ENCODE peak calls at places on chromosome 7, in four cellular contexts. F is Right ventricle myocardium superior; Q is activated naive CD4-positive, alpha-beta T cell treated with Interleukin-2 at 50 U/mL for 16 hours; Z is HEK293T. M is an unnamed sample.

GRCh38 chr7:106063692-106064091 is 48.4 kb downstream of the SYPL1 start:
- DNase-seq in Q (no peak), Z (no peak), F (no peak), M (no peak)

GRCh38 chr7:66689081-66689480 is 51.5 kb upstream of the RABGEF1 start:
- DNase-seq in Z (no peak), F (no peak), Q (no peak), M (no peak)

GRCh38 chr7:151367304-151367703 is 25.7 kb downstream of the NUB1 start:
- DNase-seq in F (no peak), Q (no peak), Z (no peak), M (no peak)

GRCh38 chr7:40701836-40702551 is 567.2 kb downstream of the SUGCT start:
- DNase-seq in Z (no peak), Q (no peak), F (no peak), M (no peak)

GRCh38 chr7:54643064-54643463 is 100.9 kb downstream of the VSTM2A start:
- DNase-seq in Q (no peak), F (no peak), Z (no peak), M (no peak)

GRCh38 chr7:29044529-29044928 is 86.4 kb upstream of the TRIL start:
- DNase-seq in Z (no peak), Q (no peak), F (no peak), M (no peak)

GRCh38 chr7:28988818-28989595 is 30.9 kb upstream of the TRIL start:
- DNase-seq in Z (no peak), Q (no peak), F (peak; percentile 60), M (peak; percentile 90)

GRCh38 chr7:42910306-42910705 is 1.6 kb downstream of the C7orf25 start:
- DNase-seq in Q (no peak), F (no peak), Z (no peak), M (no peak)

GRCh38 chr7:138352570-138353461 is 107.2 kb upstream of the TRIM24 start:
- DNase-seq in Q (no peak), Z (no peak), F (no peak), M (no peak)

GRCh38 chr7:123783820-123784219 is 35.0 kb upstream of the WASL start:
- DNase-seq in Z (no peak), F (no peak), Q (no peak), M (no peak)

GRCh38 chr7:69817096-69817495 is 218.8 kb downstream of the AUTS2 start:
- DNase-seq in Q (no peak), F (no peak), Z (no peak), M (peak; percentile 41)

GRCh38 chr7:96388166-96388565 is 66.3 kb upstream of the SLC25A13 start:
- DNase-seq in Z (no peak), F (no peak), Q (no peak), M (peak; percentile 7)

GRCh38 chr7:20330797-20331230 is at the start of gene ITGB8:
- DNase-seq in F (no peak), Q (no peak), Z (peak; percentile 31), M (no peak)

GRCh38 chr7:19930851-19931250 is 157.4 kb upstream of the TMEM196 start:
- DNase-seq in Q (no peak), Z (no peak), F (no peak), M (no peak)

GRCh38 chr7:833601-834258 is 1.5 kb downstream of the SUN1 start:
- DNase-seq in F (peak; percentile 17), Z (no peak), Q (no peak), M (no peak)

GRCh38 chr7:254337-255037 is 35.5 kb upstream of the FOXL3 start:
- DNase-seq in Q (no peak), Z (no peak), F (peak; percentile 31), M (no peak)

GRCh38 chr7:88686468-88687229 is 72.9 kb upstream of the ZNF804B start:
- DNase-seq in Q (no peak), Z (no peak), F (no peak), M (no peak)

M was measured in AG09309.